ENCODE peak calls at places on chromosomes 1 and 21, in four cellular contexts. I is stimulated activated CD4-positive, alpha-beta T cell treated with anti-CD3 and anti-CD28 coated beads, Interleukin-1b, Interleukin-23, amount 100 ng/mL, for 24 hours; D is left colon; K is NT2/D1. R is an unnamed sample.

GRCh38 chr1:62621907-62622306 is 24.6 kb downstream of the ANGPTL3 start:
- DNase-seq in I (no peak), D (no peak), K (no peak), R (no peak)

GRCh38 chr1:167629681-167630567 is at the start of gene RCSD1:
- DNase-seq in I (peak; percentile 52), D (peak; percentile 55), K (no peak), R (peak; percentile 45)

GRCh38 chr1:198295186-198295585 is 138.4 kb downstream of the NEK7 start:
- DNase-seq in I (no peak), D (no peak), K (no peak), R (no peak)

GRCh38 chr21:38902608-38903445 is 97.1 kb downstream of the ETS2 start:
- DNase-seq in I (no peak), D (no peak), K (no peak), R (no peak)

GRCh38 chr1:154582885-154583284 is 15.3 kb downstream of the CHRNB2 start:
- DNase-seq in I (no peak), D (no peak), K (no peak), R (no peak)

GRCh38 chr1:198590454-198590853 is 48.4 kb upstream of the PTPRC start:
- DNase-seq in I (no peak), D (no peak), K (no peak), R (no peak)

GRCh38 chr1:100090471-100090870 is 42.3 kb downstream of the SASS6 start:
- DNase-seq in I (no peak), D (no peak), K (no peak), R (no peak)

GRCh38 chr1:3441880-3442279 is 12.6 kb upstream of the ARHGEF16 start:
- DNase-seq in I (no peak), D (no peak), K (no peak), R (no peak)

GRCh38 chr1:211630236-211631081 is 45.0 kb downstream of the NEK2 start:
- DNase-seq in I (no peak), D (no peak), K (no peak), R (no peak)

GRCh38 chr1:70164350-70164749 is 41.0 kb downstream of the LRRC40 start:
- DNase-seq in I (no peak), D (no peak), K (no peak), R (no peak)

GRCh38 chr1:29513357-29513756 is 277.0 kb downstream of the PTPRU start:
- DNase-seq in I (no peak), D (no peak), K (peak; percentile 77), R (no peak)

GRCh38 chr1:43933386-43934278 is at the start of gene ARTN:
- DNase-seq in I (no peak), D (peak; percentile 56), K (no peak), R (no peak)

GRCh38 chr1:169724168-169724567 is 9.7 kb downstream of the SELE start:
- DNase-seq in I (no peak), D (no peak), K (no peak), R (no peak)

GRCh38 chr1:228265167-228265566 is 57.3 kb downstream of the OBSCN start:
- DNase-seq in I (no peak), D (no peak), K (no peak), R (no peak)

GRCh38 chr1:56958526-56958925 is 7.3 kb downstream of the C8B start:
- DNase-seq in I (no peak), D (no peak), K (no peak), R (no peak)

GRCh38 chr1:207245124-207245523 is 76.4 kb upstream of the CD55 start:
- DNase-seq in I (no peak), D (no peak), K (no peak), R (no peak)

GRCh38 chr1:43545321-43545685 is 14.6 kb downstream of the PTPRF start:
- DNase-seq in I (no peak), D (peak; percentile 48), K (no peak), R (no peak)

GRCh38 chr1:111480682-111481081 is 6.9 kb downstream of the C1orf162 start:
- DNase-seq in I (no peak), D (no peak), K (no peak), R (no peak)

GRCh38 chr21:34761758-34762330 is 93.0 kb downstream of the CLIC6 start:
- DNase-seq in I (no peak), D (no peak), K (no peak), R (no peak)

GRCh38 chr1:61853545-61853944 is 111.3 kb downstream of the PATJ start:
- DNase-seq in I (no peak), D (no peak), K (no peak), R (no peak)

GRCh38 chr1:110502402-110502801 is 16.6 kb downstream of the KCNA10 start:
- DNase-seq in I (no peak), D (no peak), K (no peak), R (no peak)

GRCh38 chr1:46301406-46302090 is 1.9 kb downstream of the LRRC41 start:
- DNase-seq in I (peak; percentile 10), D (no peak), K (no peak), R (peak; percentile 44)

GRCh38 chr1:228081144-228081543 is 1.4 kb upstream of the ARF1 start:
- DNase-seq in I (no peak), D (no peak), K (no peak), R (no peak)

GRCh38 chr1:216447898-216448568 is 24.8 kb upstream of the USH2A start:
- DNase-seq in I (no peak), D (no peak), K (no peak), R (no peak)

GRCh38 chr1:92486251-92487077 is at the start of gene GFI1:
- DNase-seq in I (peak; percentile 64), D (peak; percentile 74), K (no peak), R (peak; percentile 44)

GRCh38 chr1:112701227-112702066 is 5.5 kb downstream of the RHOC start:
- DNase-seq in I (no peak), D (peak; percentile 46), K (no peak), R (no peak)

GRCh38 chr21:38422067-38422466 is 76.2 kb downstream of the ERG start:
- DNase-seq in I (no peak), D (no peak), K (no peak), R (no peak)

GRCh38 chr1:226609836-226610455 is 61.4 kb downstream of the STUM start:
- DNase-seq in I (no peak), D (no peak), K (no peak), R (no peak)

GRCh38 chr1:210232524-210233215 is at the start of gene SERTAD4:
- DNase-seq in I (no peak), D (peak; percentile 50), K (peak; percentile 56), R (no peak)

GRCh38 chr1:79633456-79633855 is 626.9 kb upstream of the ADGRL4 start:
- DNase-seq in I (no peak), D (no peak), K (no peak), R (no peak)

GRCh38 chr1:172637522-172637921 is 21.4 kb upstream of the FASLG start:
- DNase-seq in I (no peak), D (no peak), K (no peak), R (no peak)

GRCh38 chr21:44527983-44528633 is 11.9 kb downstream of the KRTAP10-1 start:
- DNase-seq in I (no peak), D (no peak), K (no peak), R (no peak)

GRCh38 chr1:217089239-217090014 is 366.2 kb upstream of the ESRRG start:
- DNase-seq in I (no peak), D (peak; percentile 41), K (peak; percentile 18), R (no peak)

GRCh38 chr1:234315091-234315541 is 58.1 kb upstream of the COA6 start:
- DNase-seq in I (no peak), D (no peak), K (no peak), R (peak; percentile 72)

GRCh38 chr1:165988275-165988674 is 160.9 kb downstream of the UCK2 start:
- DNase-seq in I (no peak), D (no peak), K (peak; percentile 9), R (no peak)

GRCh38 chr1:175818929-175819328 is 75.5 kb upstream of the TNR start:
- DNase-seq in I (no peak), D (no peak), K (no peak), R (no peak)

GRCh38 chr21:37762606-37763005 is 153.7 kb downstream of the KCNJ6 start:
- DNase-seq in I (no peak), D (no peak), K (no peak), R (no peak)

GRCh38 chr1:93114403-93114802 is 35.3 kb downstream of the MTF2 start:
- DNase-seq in I (no peak), D (no peak), K (no peak), R (no peak)

R was measured in CD4-positive, alpha-beta memory T cell.